ENCODE peak calls at places on chromosomes 4 and X, in seven cellular contexts. Y is astrocyte of the hippocampus; D is amniotic epithelial cell; T is EL; S is HepG2; C is T-helper 9 cell; O is activated T-helper 9 cell treated with anti-CD3 and anti-CD28 coated beads, Interleukin-2, amount 50 U/mL, for 16 hours. H is an unnamed sample.

GRCh38 chr4:168411318-168412150 is 68.8 kb downstream of the DDX60L start:
- DNase-seq in Y (no peak), D (peak), T (no peak), S (no peak), C (no peak), O (no peak), H (no peak)

GRCh38 chr4:130814896-130815295 is 1718.9 kb downstream of the C4orf33 start:
- DNase-seq in Y (no peak), D (no peak), T (no peak), S (no peak), C (no peak), O (no peak), H (no peak)

GRCh38 chrX:128020701-128021100 is 31.5 kb downstream of the ACTRT1 start:
- DNase-seq in Y (peak), D (peak), T (no peak), S (peak), C (no peak), O (no peak), H (no peak)

GRCh38 chr4:6680372-6681034 is 13.2 kb upstream of the S100P start:
- DNase-seq in Y (no peak), D (no peak), T (no peak), S (no peak), C (no peak), O (no peak), H (no peak)

GRCh38 chr4:173575482-173576152 is 45.6 kb upstream of the HAND2 start:
- DNase-seq in Y (no peak), D (no peak), T (no peak), S (no peak), C (no peak), O (no peak), H (no peak)

GRCh38 chr4:8472166-8472688 is 31.6 kb downstream of the TRMT44 start:
- DNase-seq in Y (no peak), D (no peak), T (no peak), S (no peak), C (no peak), O (no peak), H (no peak)

GRCh38 chrX:96703816-96704215 is 19.2 kb downstream of the DIAPH2 start:
- DNase-seq in Y (peak), D (no peak), T (peak), S (no peak), C (no peak), O (no peak), H (no peak)

GRCh38 chr4:138297743-138298405 is 55.7 kb upstream of the SLC7A11 start:
- DNase-seq in Y (no peak), D (peak), T (peak), S (no peak), C (no peak), O (no peak), H (no peak)

GRCh38 chrX:135081695-135082094 is 29.8 kb upstream of the RTL8A start:
- DNase-seq in Y (no peak), D (no peak), T (no peak), S (no peak), C (no peak), O (no peak), H (no peak)

GRCh38 chrX:139905743-139906142 is 27.1 kb downstream of the ATP11C start:
- DNase-seq in Y (no peak), D (no peak), T (no peak), S (no peak), C (no peak), O (no peak), H (no peak)

GRCh38 chr4:73682508-73682907 is 57.9 kb upstream of the CXCL8 start:
- DNase-seq in Y (no peak), D (peak), T (no peak), S (no peak), C (no peak), O (no peak), H (no peak)

GRCh38 chrX:26925088-26925487 is 538.1 kb downstream of the PPP4R3C start:
- DNase-seq in Y (no peak), D (peak), T (no peak), S (no peak), C (no peak), O (no peak), H (no peak)

GRCh38 chr4:99968330-99968729 is 18.3 kb upstream of the H2AZ1 start:
- DNase-seq in Y (peak), D (peak), T (peak), S (no peak), C (no peak), O (no peak), H (no peak)

GRCh38 chrX:10972731-10973130 is 138.4 kb upstream of the HCCS start:
- DNase-seq in Y (peak), D (peak), T (no peak), S (no peak), C (no peak), O (no peak), H (no peak)

GRCh38 chrX:150841466-150842197 is 56.8 kb downstream of the CD99L2 start:
- DNase-seq in Y (peak), D (peak), T (peak), S (no peak), C (no peak), O (no peak), H (no peak)

GRCh38 chrX:153029162-153029561 is 27.1 kb upstream of the PNMA3 start:
- DNase-seq in Y (no peak), D (no peak), T (no peak), S (no peak), C (no peak), O (no peak), H (no peak)

GRCh38 chr4:145302725-145303124 is 122.3 kb upstream of the OTUD4 start:
- DNase-seq in Y (no peak), D (no peak), T (no peak), S (no peak), C (no peak), O (no peak), H (no peak)

GRCh38 chr4:88244821-88245579 is 39.4 kb downstream of the PPM1K start:
- DNase-seq in Y (no peak), D (no peak), T (no peak), S (no peak), C (no peak), O (no peak), H (no peak)

GRCh38 chrX:130393451-130394074 is 8.1 kb upstream of the GPR119 start:
- DNase-seq in Y (peak), D (peak), T (peak), S (peak), C (no peak), O (no peak), H (no peak)

GRCh38 chr4:41744572-41745291 is 3.8 kb downstream of the PHOX2B start:
- DNase-seq in Y (no peak), D (no peak), T (no peak), S (no peak), C (no peak), O (no peak), H (no peak)

GRCh38 chr4:119706804-119707203 is 78.2 kb upstream of the PDE5A start:
- DNase-seq in Y (no peak), D (no peak), T (no peak), S (no peak), C (no peak), O (no peak), H (no peak)

GRCh38 chr4:146329042-146329716 is 114.8 kb downstream of the REELD1 start:
- DNase-seq in Y (peak), D (peak), T (peak), S (no peak), C (no peak), O (no peak), H (no peak)

GRCh38 chrX:150610038-150610437 is 41.6 kb downstream of the MTM1 start:
- DNase-seq in Y (no peak), D (no peak), T (no peak), S (no peak), C (no peak), O (no peak), H (no peak)

GRCh38 chr4:108933046-108933445 is 170.2 kb upstream of the ETNPPL start:
- DNase-seq in Y (no peak), D (peak), T (no peak), S (no peak), C (no peak), O (no peak), H (no peak)

GRCh38 chr4:148935179-148935578 is 493.0 kb upstream of the NR3C2 start:
- DNase-seq in Y (no peak), D (no peak), T (no peak), S (no peak), C (no peak), O (no peak), H (no peak)

GRCh38 chrX:37746268-37746931 is 33.5 kb upstream of the CYBB start:
- DNase-seq in Y (peak), D (peak), T (peak), S (no peak), C (no peak), O (no peak), H (peak)

GRCh38 chrX:10636337-10636736 is 16.0 kb upstream of the MID1 start:
- DNase-seq in Y (peak), D (peak), T (peak), S (no peak), C (no peak), O (no peak), H (no peak)

GRCh38 chrX:42754129-42754528 is 23.8 kb downstream of the PPP1R2C start:
- DNase-seq in Y (no peak), D (no peak), T (no peak), S (no peak), C (no peak), O (no peak), H (no peak)

GRCh38 chrX:108362026-108362425 is 76.2 kb downstream of the COL4A6 start:
- DNase-seq in Y (no peak), D (no peak), T (peak), S (peak), C (no peak), O (no peak), H (no peak)

GRCh38 chr4:38160487-38161207 is 200.4 kb downstream of the PTTG2 start:
- DNase-seq in Y (peak), D (peak), T (peak), S (peak), C (peak), O (peak), H (peak)

H was measured in GM06990.